ENCODE peak calls at places on chromosome 19, in six cellular contexts. I, F, Q, D, L and N are unnamed samples.

GRCh38 chr19:16457195-16457953 is 14.4 kb downstream of the EPS15L1 start:
- DNase-seq in I (peak), L (no peak), Q (peak), F (peak), D (peak), N (peak)

GRCh38 chr19:49475995-49476880 is 2.2 kb downstream of the FLT3LG start:
- DNase-seq in D (no peak), F (no peak), Q (peak), L (no peak), I (no peak), N (peak)

GRCh38 chr19:55041627-55042343 is 3.7 kb upstream of the GP6 start:
- DNase-seq in Q (no peak), D (no peak), F (no peak), I (no peak), L (no peak), N (no peak)

GRCh38 chr19:5046339-5047039 is 77.6 kb downstream of the KDM4B start:
- DNase-seq in F (no peak), L (no peak), I (no peak), D (peak), Q (no peak), N (no peak)

GRCh38 chr19:27905074-27905473 is 1307.9 kb downstream of the UQCRFS1 start:
- DNase-seq in F (no peak), Q (peak), D (no peak), I (no peak), L (no peak), N (no peak)

GRCh38 chr19:6663236-6664187 is 6.4 kb downstream of the TNFSF14 start:
- DNase-seq in L (no peak), D (no peak), I (no peak), Q (no peak), F (no peak), N (no peak)

GRCh38 chr19:55172741-55173140 is 6.3 kb upstream of the DNAAF3 start:
- DNase-seq in Q (no peak), D (no peak), F (no peak), I (no peak), L (no peak), N (no peak)

GRCh38 chr19:46392252-46392801 is 21.0 kb downstream of the CCDC8 start:
- DNase-seq in Q (no peak), L (no peak), D (no peak), F (no peak), I (peak), N (peak)

GRCh38 chr19:41298327-41298964 is 11.5 kb upstream of the CCDC97 start:
- DNase-seq in Q (peak), F (peak), L (peak), I (no peak), D (no peak), N (peak)

GRCh38 chr19:17579523-17580244 is 24.2 kb downstream of the COLGALT1 start:
- DNase-seq in D (no peak), F (peak), Q (peak), L (peak), I (peak), N (no peak)

GRCh38 chr19:22914646-22915045 is 82.6 kb downstream of the ZNF723 start:
- DNase-seq in F (no peak), D (no peak), Q (no peak), I (no peak), L (no peak), N (no peak)

GRCh38 chr19:4911314-4911713 is 2.0 kb downstream of the UHRF1 start:
- DNase-seq in I (no peak), Q (no peak), L (no peak), D (no peak), F (no peak), N (no peak)

GRCh38 chr19:5345895-5346386 is 5.3 kb upstream of the PTPRS start:
- DNase-seq in F (no peak), L (no peak), I (no peak), D (no peak), Q (no peak), N (no peak)

GRCh38 chr19:289651-290538 is 1.3 kb downstream of the PLPP2 start:
- DNase-seq in I (no peak), Q (peak), L (peak), D (peak), F (no peak), N (no peak)

GRCh38 chr19:49085868-49086232 is 599 bp downstream of the SNRNP70 start:
- DNase-seq in Q (peak), L (no peak), F (no peak), D (no peak), I (no peak), N (no peak)

GRCh38 chr19:54247106-54247930 is 4.7 kb upstream of the LILRA6 start:
- DNase-seq in Q (no peak), F (no peak), L (no peak), D (no peak), I (no peak), N (peak)

GRCh38 chr19:6076675-6077463 is 33.4 kb downstream of the RFX2 start:
- DNase-seq in L (no peak), Q (peak), F (peak), D (no peak), I (no peak), N (peak)

GRCh38 chr19:40862785-40863184 is 12.5 kb upstream of the CYP2A6 start:
- DNase-seq in D (no peak), F (no peak), I (no peak), Q (no peak), L (no peak), N (no peak)

GRCh38 chr19:7743425-7743841 is 3.9 kb downstream of the CD209 start:
- DNase-seq in L (no peak), D (no peak), Q (no peak), I (no peak), F (no peak), N (no peak)

GRCh38 chr19:50690439-50690838 is 29.2 kb downstream of the SHANK1 start:
- DNase-seq in I (no peak), D (no peak), F (no peak), Q (no peak), L (no peak), N (no peak)

GRCh38 chr19:38409631-38410133 is 6.8 kb downstream of the FAM98C start:
- DNase-seq in L (no peak), I (peak), Q (no peak), F (no peak), D (no peak), N (no peak)

GRCh38 chr19:6761053-6761676 is 6.1 kb downstream of the SH2D3A start:
- DNase-seq in I (no peak), L (peak), D (peak), F (no peak), Q (no peak), N (no peak)

GRCh38 chr19:14407889-14408640 is 11.1 kb downstream of the DDX39A start:
- DNase-seq in D (peak), Q (no peak), L (no peak), I (no peak), F (no peak), N (no peak)

GRCh38 chr19:51647318-51647717 is 693 bp upstream of the SIGLEC14 start:
- DNase-seq in Q (no peak), I (no peak), L (no peak), D (no peak), F (no peak), N (no peak)

GRCh38 chr19:12745166-12745897 is 6.3 kb upstream of the BEST2 start:
- DNase-seq in I (no peak), D (no peak), L (no peak), Q (no peak), F (no peak), N (no peak)

GRCh38 chr19:8460516-8461298 is 15.9 kb downstream of the HNRNPM start:
- DNase-seq in I (no peak), L (no peak), F (no peak), D (no peak), Q (no peak), N (no peak)

GRCh38 chr19:4730740-4731171 is 7.1 kb upstream of the DPP9 start:
- DNase-seq in D (no peak), I (no peak), Q (no peak), F (no peak), L (no peak), N (no peak)

GRCh38 chr19:42412661-42413076 is 14.5 kb downstream of the LIPE start:
- DNase-seq in Q (no peak), F (no peak), I (no peak), L (no peak), D (no peak), N (no peak)

GRCh38 chr19:13985771-13986347 is 20.3 kb downstream of the RFX1 start:
- DNase-seq in L (no peak), Q (no peak), F (no peak), D (no peak), I (no peak), N (no peak)

GRCh38 chr19:56314018-56314583 is 538 bp downstream of the ZSCAN5A start:
- DNase-seq in F (no peak), D (peak), L (no peak), Q (no peak), I (no peak), N (no peak)

GRCh38 chr19:46648961-46649960 is 11.7 kb downstream of the DACT3 start:
- DNase-seq in F (no peak), I (no peak), Q (no peak), L (no peak), D (no peak), N (no peak)

GRCh38 chr19:57934820-57935665 is at the start of gene ZNF418:
- DNase-seq in F (peak), D (no peak), L (peak), I (peak), Q (no peak), N (no peak)

GRCh38 chr19:47510516-47511127 is 4.2 kb downstream of the NAPA start:
- DNase-seq in F (no peak), I (no peak), Q (no peak), L (no peak), D (no peak), N (no peak)

GRCh38 chr19:5627395-5627904 is 4.6 kb downstream of the SAFB start:
- DNase-seq in Q (peak), D (no peak), F (no peak), L (peak), I (no peak), N (no peak)

GRCh38 chr19:4976412-4977298 is 7.7 kb downstream of the KDM4B start:
- DNase-seq in D (peak), I (peak), L (peak), F (peak), Q (peak), N (peak)

GRCh38 chr19:10855879-10856522 is 7.8 kb downstream of the C19orf38 start:
- DNase-seq in I (no peak), L (peak), D (no peak), F (no peak), Q (no peak), N (no peak)

GRCh38 chr19:10936661-10937084 is 8.1 kb downstream of the TIMM29 start:
- DNase-seq in I (peak), D (peak), L (peak), Q (no peak), F (no peak), N (no peak)

GRCh38 chr19:18108897-18109296 is 11.3 kb downstream of the MAST3 start:
- DNase-seq in I (no peak), Q (no peak), L (no peak), D (no peak), F (no peak), N (no peak)

GRCh38 chr19:474126-475078 is 13.6 kb upstream of the SHC2 start:
- DNase-seq in D (no peak), Q (no peak), I (no peak), L (no peak), F (no peak), N (no peak)

GRCh38 chr19:34963531-34964406 is at the start of gene ZNF792:
- DNase-seq in I (peak), L (peak), Q (peak), F (peak), D (peak), N (no peak)
- TF ChIP-seq POLR2A in I (no peak), L (no peak), Q (no peak), F (no peak), D (peak), N (no peak)

DNA sequence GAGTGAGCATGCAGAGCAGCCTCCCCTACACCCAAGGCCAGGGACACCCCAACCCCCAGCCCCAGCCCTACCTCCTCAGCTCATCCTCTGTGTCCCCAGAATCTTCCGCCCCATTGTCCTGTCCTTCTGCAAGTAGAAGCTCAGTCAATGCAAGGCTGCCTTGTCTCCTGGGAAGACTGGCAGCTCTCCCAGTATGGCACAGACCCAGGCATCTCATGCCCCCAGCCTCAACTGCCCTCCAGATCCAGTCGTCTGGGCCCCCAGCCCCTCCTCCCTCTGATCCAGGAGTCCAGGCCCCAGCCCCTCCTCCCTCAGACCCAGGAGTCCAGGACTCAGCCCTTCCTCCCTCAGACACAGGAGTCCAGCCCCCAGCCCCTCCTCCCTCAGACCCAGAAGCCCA is 13.0 kb downstream of the ZNF575 start:
- DNase-seq in Q (no peak), I (no peak), D (no peak), F (no peak), L (no peak), N (no peak)
- TF ChIP-seq POLR2A in Q (no peak), I (no peak), D (no peak), F (no peak), L (no peak), N (no peak)

GRCh38 chr19:35716735-35716984 is 1.1 kb upstream of the KMT2B start:
- DNase-seq in F (no peak), D (no peak), Q (no peak), I (no peak), L (no peak), N (no peak)
- TF ChIP-seq POLR2A in F (no peak), D (no peak), Q (no peak), I (no peak), L (no peak), N (no peak)

GRCh38 chr19:44753932-44754742 is 5.6 kb downstream of the BCL3 start:
- DNase-seq in F (peak), I (peak), Q (peak), D (no peak), L (peak), N (peak)
- TF ChIP-seq POLR2A in F (peak), I (peak), Q (no peak), D (no peak), L (no peak), N (no peak)